ENCODE peak calls at places on chromosomes 5 and 9, in four cellular contexts. T is HepG2, B is GM12878, F is H1. K is an unnamed sample.

GRCh38 chr5:113266227-113266912 is 168.4 kb downstream of the TSSK1B start:
- DNase-seq in T (no peak), B (no peak), F (no peak), K (no peak)

GRCh38 chr5:109865636-109866035 is 175.9 kb downstream of the MAN2A1 start:
- DNase-seq in T (peak; percentile 29), B (no peak), F (peak; percentile 5), K (no peak)

GRCh38 chr9:112299514-112299913 is 33.9 kb downstream of the PTBP3 start:
- DNase-seq in T (peak; percentile 40), B (no peak), F (no peak), K (no peak)

GRCh38 chr9:25353783-25354182 is 324.5 kb downstream of the TUSC1 start:
- DNase-seq in T (no peak), B (no peak), F (no peak), K (no peak)

GRCh38 chr5:176816791-176817272 is 6.5 kb downstream of the UNC5A start:
- DNase-seq in T (no peak), B (no peak), F (no peak), K (no peak)

GRCh38 chr5:166907314-166907713 is 1384.1 kb upstream of the WWC1 start:
- DNase-seq in T (no peak), B (no peak), F (no peak), K (no peak)

GRCh38 chr5:170265527-170265926 is 32.0 kb downstream of the LCP2 start:
- DNase-seq in T (no peak), B (no peak), F (no peak), K (peak; percentile 57)

GRCh38 chr9:121736147-121736721 is 84.8 kb downstream of the DAB2IP start:
- DNase-seq in T (no peak), B (no peak), F (no peak), K (peak; percentile 62)

GRCh38 chr5:124824637-124825158 is 78.3 kb upstream of the ZNF608 start:
- DNase-seq in T (no peak), B (no peak), F (no peak), K (no peak)

GRCh38 chr9:120350596-120350995 is 229.4 kb downstream of the CDK5RAP2 start:
- DNase-seq in T (no peak), B (no peak), F (no peak), K (no peak)

GRCh38 chr5:26813235-26813634 is 225.2 kb downstream of the CDH9 start:
- DNase-seq in T (no peak), B (no peak), F (no peak), K (no peak)

GRCh38 chr5:26812714-26813113 is 225.7 kb downstream of the CDH9 start:
- DNase-seq in T (no peak), B (no peak), F (no peak), K (no peak)

GRCh38 chr5:26805076-26805475 is 233.3 kb downstream of the CDH9 start:
- DNase-seq in T (no peak), B (no peak), F (no peak), K (no peak)

GRCh38 chr5:26802944-26803343 is 235.4 kb downstream of the CDH9 start:
- DNase-seq in T (no peak), B (no peak), F (no peak), K (no peak)

DNA sequence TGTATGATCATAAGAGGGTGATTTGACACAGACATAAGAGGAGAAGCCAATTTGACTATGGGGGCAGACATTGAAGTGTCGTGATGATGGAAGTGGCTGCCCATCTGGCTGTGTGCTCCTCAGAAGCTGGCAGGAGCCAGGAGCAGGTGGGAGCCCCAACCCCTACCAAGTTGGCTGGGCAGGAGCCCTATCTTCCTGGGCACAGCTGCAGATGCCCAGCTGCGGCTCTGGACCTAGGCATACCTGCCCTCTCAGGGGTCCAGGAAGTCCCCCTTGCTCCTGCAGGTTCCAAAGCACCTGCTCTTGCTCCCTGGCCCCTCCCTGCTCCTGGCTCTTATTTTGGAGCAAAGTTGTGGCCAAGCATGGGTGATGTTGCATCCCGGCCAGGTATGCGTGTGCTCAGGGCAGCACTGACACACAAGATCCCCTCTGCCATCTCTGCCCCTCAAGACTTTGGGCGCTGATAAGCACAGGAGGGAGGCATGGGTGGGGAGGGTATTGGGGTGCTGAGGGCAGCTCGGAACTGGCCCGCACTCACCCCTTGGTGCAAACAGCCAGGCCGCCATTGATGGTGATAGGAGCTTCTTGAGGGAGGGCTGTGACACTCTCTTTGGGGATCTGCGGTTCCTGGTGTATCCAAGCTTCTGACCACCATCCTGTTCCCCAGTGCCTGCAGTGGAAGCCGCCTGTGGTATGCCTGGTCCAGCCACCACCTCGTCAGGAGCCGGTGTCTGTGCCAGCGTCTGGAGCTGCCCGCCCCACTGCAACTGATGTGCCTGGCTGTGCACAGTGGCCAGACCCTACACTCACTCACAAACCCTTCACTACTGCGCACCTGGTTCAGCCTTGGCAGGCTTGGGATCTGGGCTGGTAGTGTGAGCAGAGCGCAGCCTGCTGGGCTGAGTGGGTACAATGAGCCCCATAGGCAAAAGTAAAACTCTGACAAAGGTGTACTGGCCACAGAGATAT is 230.9 kb downstream of the CDH9 start:
- DNase-seq in T (no peak), B (no peak), F (no peak), K (no peak)
- TF ChIP-seq ATF2 in T (no peak), B (no peak), F (no peak), K (no peak)

GRCh38 chr5:134844252-134844651 is 1.5 kb upstream of the C5orf24 start:
- DNase-seq in T (no peak), B (no peak), F (no peak), K (no peak)

GRCh38 chr5:134846641-134846960 is 833 bp downstream of the C5orf24 start:
- DNase-seq in T (peak; percentile 25), B (no peak), F (no peak), K (peak; percentile 31)

GRCh38 chr5:134845852-134846640 is at the start of gene C5orf24:
- DNase-seq in T (peak; percentile 88), B (peak; percentile 90), F (peak; percentile 58), K (peak; percentile 90)

GRCh38 chr5:134840811-134841210 is 5.0 kb upstream of the C5orf24 start:
- DNase-seq in T (no peak), B (no peak), F (no peak), K (no peak)

DNA sequence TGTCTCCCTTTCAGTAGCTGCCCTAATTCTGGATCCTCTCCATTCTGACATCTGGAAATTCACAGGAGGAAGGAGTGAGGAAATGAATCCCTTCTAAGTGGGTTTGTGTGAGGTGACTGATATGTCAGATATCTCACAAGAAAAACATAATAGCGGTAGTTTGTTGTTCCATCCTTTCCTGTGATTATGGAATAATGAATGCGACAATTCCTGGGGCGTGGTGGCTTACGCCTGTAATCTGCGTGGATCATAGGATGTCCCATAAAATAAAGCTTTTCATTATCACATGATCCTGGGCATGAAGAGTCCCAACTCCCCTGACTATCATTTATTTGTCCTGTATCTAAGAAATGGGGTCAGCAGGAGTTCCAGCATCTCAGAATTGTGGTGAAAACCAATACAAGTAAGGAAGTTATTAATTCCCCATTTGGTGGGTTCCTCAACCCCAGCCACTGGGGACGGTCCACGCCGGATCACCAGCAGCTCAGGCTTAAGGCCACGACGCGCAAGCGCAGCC is 375 bp upstream of the C5orf24 start:
- DNase-seq in T (no peak), B (no peak), F (no peak), K (no peak)
- H3K27ac ChIP-seq in T (peak overlapping the region; percentile 94), B (peak overlapping the region; percentile 92), F (peak overlapping the region; percentile 66), K (peak overlapping the region; percentile 96)

GRCh38 chr9:21413089-21414023 is 4.4 kb downstream of the IFNA8 start:
- DNase-seq in T (no peak), B (no peak), F (no peak), K (no peak)

GRCh38 chr9:21414220-21414940 is 5.5 kb downstream of the IFNA8 start:
- DNase-seq in T (no peak), B (no peak), F (no peak), K (no peak)

GRCh38 chr9:21408817-21409216 is at the start of gene IFNA8:
- DNase-seq in T (no peak), B (no peak), F (no peak), K (no peak)

GRCh38 chr9:21415492-21416267 is 6.8 kb downstream of the IFNA8 start:
- DNase-seq in T (no peak), B (no peak), F (no peak), K (no peak)

GRCh38 chr9:21412109-21412508 is 3.2 kb downstream of the IFNA8 start:
- DNase-seq in T (no peak), B (no peak), F (no peak), K (no peak)
- TF ChIP-seq ATF2 in T (no peak), B (no peak), F (no peak), K (no peak)

DNA sequence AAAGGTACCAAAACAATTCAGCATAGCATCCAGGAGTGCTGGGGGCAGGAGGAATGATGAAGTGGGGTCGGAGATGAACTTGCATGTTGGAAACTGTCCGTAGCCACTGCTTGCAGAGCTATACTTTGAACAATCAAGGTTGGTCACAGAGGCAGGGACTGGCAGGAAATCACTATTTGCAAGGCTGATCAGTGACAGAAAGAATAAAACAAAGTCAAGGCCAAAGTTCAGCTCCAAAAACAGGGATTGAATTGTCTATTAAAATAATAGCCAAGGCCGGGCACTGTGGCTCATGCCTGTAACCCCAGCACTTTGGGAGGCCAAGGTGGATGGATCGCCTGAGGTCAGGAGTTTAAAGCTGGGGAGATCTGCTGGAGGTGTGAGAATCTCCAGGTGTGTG is 18.7 kb upstream of the SPRY4 start:
- DNase-seq in T (peak; percentile 58), B (no peak), F (no peak), K (no peak)
- H3K27ac ChIP-seq in T (peak overlapping the region; percentile 84), B (no peak overlapping the region), F (no peak overlapping the region), K (no peak overlapping the region)

GRCh38 chr5:1105350-1106265 is 6.3 kb downstream of the SLC12A7 start:
- DNase-seq in T (peak; percentile 93), B (no peak), F (no peak), K (peak; percentile 79)
- TF ChIP-seq ATF2 in T (peak; percentile 6), B (no peak), F (no peak), K (no peak)

DNA sequence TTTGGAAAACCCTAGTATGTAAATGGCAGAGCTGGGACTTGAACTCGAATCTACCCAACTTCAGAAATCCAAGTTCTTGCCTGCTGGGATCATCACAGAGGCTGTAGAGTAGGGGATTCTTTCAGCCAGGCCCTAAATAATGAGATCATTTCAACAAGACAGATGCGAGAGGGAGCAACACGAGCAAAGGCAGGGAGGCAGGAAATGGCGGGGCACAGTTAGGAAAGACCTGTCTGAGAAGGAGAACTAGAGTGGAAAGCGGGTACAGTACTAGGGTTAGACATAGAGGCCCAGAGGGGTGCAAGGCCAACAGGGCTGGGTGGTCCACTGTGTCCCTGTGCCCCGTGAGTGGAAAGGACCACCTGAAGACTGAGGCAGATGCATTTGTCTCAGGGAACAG is 46.1 kb downstream of the MVB12B start:
- DNase-seq in T (no peak), B (no peak), F (no peak), K (no peak)
- H3K27ac ChIP-seq in T (peak overlapping the region; percentile 86), B (no peak overlapping the region), F (no peak overlapping the region), K (no peak overlapping the region)

K was measured in K562.